ENCODE peak calls at places on chromosomes 11 and 22, in six cellular contexts. P, M, E, Q, R and A are unnamed samples.

GRCh38 chr11:36333468-36333867 is 37.4 kb downstream of the PRR5L start:
- DNase-seq in P (no peak), M (peak), E (no peak), Q (no peak), R (peak), A (no peak)

GRCh38 chr22:17523925-17524324 is 39.4 kb upstream of the SLC25A18 start:
- DNase-seq in P (no peak), M (no peak), E (no peak), Q (no peak), R (no peak), A (no peak)

GRCh38 chr22:19800306-19800705 is 39.7 kb downstream of the TBX1 start:
- DNase-seq in P (no peak), M (no peak), E (no peak), Q (no peak), R (no peak), A (no peak)

GRCh38 chr11:11391796-11392195 is 38.7 kb upstream of the CSNK2A3 start:
- DNase-seq in P (no peak), M (peak), E (peak), Q (no peak), R (peak), A (peak)

GRCh38 chr22:29385748-29386147 is 2.6 kb downstream of the AP1B1 start:
- DNase-seq in P (no peak), M (no peak), E (no peak), Q (no peak), R (no peak), A (no peak)

GRCh38 chr11:9250139-9250582 is 15.0 kb downstream of the DENND5A start:
- DNase-seq in P (no peak), M (peak), E (no peak), Q (no peak), R (no peak), A (no peak)

GRCh38 chr22:46381142-46381541 is 45.6 kb downstream of the TRMU start:
- DNase-seq in P (no peak), M (no peak), E (no peak), Q (no peak), R (peak), A (no peak)

GRCh38 chr11:75554258-75555022 is 7.6 kb upstream of the SERPINH1 start:
- DNase-seq in P (peak), M (peak), E (peak), Q (peak), R (peak), A (peak)

GRCh38 chr11:12232819-12233601 is 122.6 kb downstream of the MICAL2 start:
- DNase-seq in P (no peak), M (peak), E (peak), Q (no peak), R (peak), A (no peak)

GRCh38 chr11:84045146-84045545 is 759.0 kb upstream of the CCDC90B start:
- DNase-seq in P (no peak), M (no peak), E (no peak), Q (no peak), R (no peak), A (no peak)

GRCh38 chr11:76939219-76939631 is 78.5 kb downstream of the ACER3 start:
- DNase-seq in P (no peak), M (no peak), E (no peak), Q (no peak), R (peak), A (no peak)

GRCh38 chr11:65565624-65566453 is 4.4 kb upstream of the ZNRD2 start:
- DNase-seq in P (no peak), M (peak), E (no peak), Q (no peak), R (peak), A (no peak)

GRCh38 chr22:49976439-49977175 is 16.0 kb downstream of the PIM3 start:
- DNase-seq in P (no peak), M (no peak), E (no peak), Q (no peak), R (no peak), A (peak)

GRCh38 chr11:11513438-11513837 is 108.4 kb downstream of the GALNT18 start:
- DNase-seq in P (no peak), M (no peak), E (no peak), Q (no peak), R (no peak), A (no peak)

GRCh38 chr22:47196881-47197701 is 434.6 kb downstream of the TBC1D22A start:
- DNase-seq in P (no peak), M (no peak), E (no peak), Q (no peak), R (no peak), A (no peak)

GRCh38 chr11:28674432-28675076 is 566.4 kb downstream of the METTL15 start:
- DNase-seq in P (no peak), M (peak), E (peak), Q (no peak), R (peak), A (no peak)

GRCh38 chr11:47714554-47715081 is 551 bp downstream of the AGBL2 start:
- DNase-seq in P (no peak), M (peak), E (no peak), Q (no peak), R (no peak), A (no peak)

GRCh38 chr11:122157540-122158173 is 41.6 kb upstream of the BLID start:
- DNase-seq in P (no peak), M (no peak), E (no peak), Q (no peak), R (no peak), A (no peak)

GRCh38 chr11:62217191-62217748 is 8.8 kb downstream of the SCGB2A1 start:
- DNase-seq in P (no peak), M (peak), E (no peak), Q (no peak), R (no peak), A (no peak)

GRCh38 chr22:22787805-22788459 is 99.7 kb upstream of the IGLL5 start:
- DNase-seq in P (peak), M (peak), E (peak), Q (no peak), R (peak), A (no peak)

GRCh38 chr11:35418282-35418846 is 994 bp downstream of the SLC1A2 start:
- DNase-seq in P (no peak), M (no peak), E (no peak), Q (no peak), R (no peak), A (no peak)

GRCh38 chr11:124961972-124962609 is 8.1 kb downstream of the CCDC15 start:
- DNase-seq in P (no peak), M (peak), E (peak), Q (no peak), R (peak), A (no peak)

GRCh38 chr11:104256525-104256924 is 92.6 kb upstream of the PDGFD start:
- DNase-seq in P (no peak), M (peak), E (no peak), Q (no peak), R (peak), A (no peak)

GRCh38 chr22:20661473-20661872 is 112.4 kb upstream of the SERPIND1 start:
- DNase-seq in P (no peak), M (no peak), E (no peak), Q (no peak), R (no peak), A (no peak)

GRCh38 chr22:21942407-21942895 is 10.2 kb downstream of the PPM1F start:
- DNase-seq in P (peak), M (peak), E (peak), Q (peak), R (peak), A (no peak)

GRCh38 chr11:66100272-66101037 is 30.4 kb downstream of the PACS1 start:
- DNase-seq in P (peak), M (peak), E (no peak), Q (peak), R (no peak), A (no peak)

GRCh38 chr11:75667831-75668507 is 869 bp downstream of the MAP6 start:
- DNase-seq in P (peak), M (peak), E (no peak), Q (no peak), R (peak), A (no peak)

GRCh38 chr22:36360011-36360410 is 27.8 kb downstream of the MYH9 start:
- DNase-seq in P (no peak), M (no peak), E (no peak), Q (no peak), R (no peak), A (no peak)

GRCh38 chr11:27347949-27348879 is 14.8 kb downstream of the CCDC34 start:
- DNase-seq in P (no peak), M (no peak), E (no peak), Q (no peak), R (no peak), A (no peak)

GRCh38 chr11:62445314-62445740 is 26.5 kb downstream of the SCGB1A1 start:
- DNase-seq in P (peak), M (peak), E (no peak), Q (no peak), R (peak), A (no peak)

GRCh38 chr11:104254347-104254746 is 90.4 kb upstream of the PDGFD start:
- DNase-seq in P (no peak), M (peak), E (peak), Q (no peak), R (no peak), A (no peak)

GRCh38 chr11:73195191-73196007 is 22.7 kb upstream of the P2RY2 start:
- DNase-seq in P (no peak), M (no peak), E (no peak), Q (no peak), R (no peak), A (no peak)

GRCh38 chr22:25966448-25966913 is 202.8 kb upstream of the SEZ6L start:
- DNase-seq in P (no peak), M (no peak), E (no peak), Q (no peak), R (no peak), A (no peak)

GRCh38 chr22:22914726-22915669 is 27.4 kb downstream of the IGLL5 start:
- DNase-seq in P (no peak), M (no peak), E (no peak), Q (no peak), R (no peak), A (no peak)

DNA sequence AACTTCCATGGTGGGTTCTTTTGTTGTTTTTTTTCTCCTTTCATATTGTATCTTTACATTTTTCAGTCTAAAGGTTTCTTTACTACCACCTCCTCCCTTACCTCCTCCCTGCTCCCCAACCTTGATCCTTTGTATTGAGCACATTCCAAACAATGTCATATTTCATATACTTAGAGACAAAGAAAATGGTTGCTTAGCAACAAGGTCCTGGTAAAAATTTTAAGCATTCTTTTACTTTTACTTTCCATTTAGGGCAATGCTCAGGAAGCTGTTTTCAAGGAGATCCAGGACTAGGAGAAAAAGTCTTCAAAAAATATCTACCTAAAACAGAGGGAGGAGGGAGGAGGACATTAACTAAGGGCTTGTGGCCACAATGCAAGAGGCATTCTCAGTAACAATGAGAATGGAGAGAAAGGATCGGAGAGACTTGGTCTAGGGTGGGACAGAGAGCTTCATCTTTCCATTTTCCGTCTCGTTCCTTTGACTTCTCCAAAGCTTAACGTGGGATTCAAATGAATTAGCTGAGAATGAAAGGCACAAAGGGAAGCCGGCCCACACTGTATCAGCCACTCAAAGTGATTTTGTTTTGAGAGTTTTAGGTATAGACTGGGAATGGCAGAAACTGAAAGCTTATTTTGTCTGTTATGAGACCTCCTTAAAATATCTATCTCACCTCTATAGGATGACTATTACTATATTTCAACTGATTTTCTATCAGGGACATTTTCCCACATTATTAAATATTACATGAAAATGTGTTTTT is 455.8 kb downstream of the RAB38 start:
- DNase-seq in P (no peak), M (peak), E (no peak), Q (no peak), R (no peak), A (no peak)
- H3K4me3 ChIP-seq in P (no peak), M (no peak), E (no peak), Q (no peak), R (no peak), A (no peak)

DNA sequence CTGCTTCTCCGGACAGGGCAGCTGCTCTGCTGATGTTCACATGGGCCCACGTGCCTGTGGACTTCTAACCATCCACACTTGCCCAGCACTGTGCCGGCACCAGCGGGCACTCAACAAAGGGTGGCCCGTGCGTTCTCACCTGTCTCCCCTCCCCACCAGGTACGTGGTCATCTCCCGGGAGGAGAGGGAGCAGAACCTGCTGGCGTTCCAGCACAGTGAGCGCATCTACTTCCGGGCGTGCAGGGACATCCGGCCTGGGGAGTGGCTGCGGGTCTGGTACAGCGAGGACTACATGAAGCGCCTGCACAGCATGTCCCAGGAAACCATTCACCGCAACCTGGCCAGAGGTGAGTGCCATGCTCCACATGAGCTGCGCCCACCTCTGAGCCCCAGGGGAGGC is 66.7 kb downstream of the SYT13 start:
- DNase-seq in P (no peak), M (no peak), E (no peak), Q (no peak), R (no peak), A (no peak)
- H3K4me3 ChIP-seq in P (no peak), M (no peak), E (no peak), Q (no peak), R (no peak), A (no peak)

GRCh38 chr22:43002198-43002577 is 12.8 kb downstream of the PACSIN2 start:
- DNase-seq in P (no peak), M (peak), E (no peak), Q (no peak), R (peak), A (no peak)
- H3K4me3 ChIP-seq in P (no peak), M (peak), E (peak), Q (no peak), R (no peak), A (peak)

GRCh38 chr22:24467340-24467739 is 27.8 kb upstream of the UPB1 start:
- DNase-seq in P (no peak), M (no peak), E (no peak), Q (no peak), R (no peak), A (no peak)
- H3K4me3 ChIP-seq in P (peak), M (no peak), E (no peak), Q (no peak), R (no peak), A (no peak)

GRCh38 chr11:100638648-100639047 is 48.4 kb upstream of the ARHGAP42 start:
- DNase-seq in P (no peak), M (peak), E (no peak), Q (no peak), R (no peak), A (no peak)
- H3K4me3 ChIP-seq in P (no peak), M (no peak), E (no peak), Q (no peak), R (no peak), A (no peak)

DNA sequence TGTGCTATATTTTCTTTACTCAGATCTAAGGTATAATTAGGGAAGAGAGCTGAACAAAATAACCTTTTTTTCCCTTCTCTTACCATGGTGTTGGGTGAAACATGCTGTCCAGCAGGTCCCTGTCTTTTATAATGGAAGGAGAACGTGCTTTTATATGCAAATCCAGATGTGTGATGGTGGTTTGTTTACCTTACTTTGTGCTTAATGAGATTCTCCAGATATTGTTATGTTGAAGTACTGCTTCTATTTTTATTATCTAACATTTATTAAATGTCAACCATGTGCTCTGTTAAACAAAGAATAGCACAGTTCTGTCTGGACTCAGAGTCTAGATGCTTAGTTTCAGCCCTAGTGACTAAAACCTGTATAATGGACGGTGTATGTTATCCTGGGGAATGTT is 10.1 kb upstream of the GRIK4 start:
- DNase-seq in P (no peak), M (no peak), E (no peak), Q (no peak), R (no peak), A (no peak)
- H3K4me3 ChIP-seq in P (no peak), M (no peak), E (no peak), Q (no peak), R (no peak), A (no peak)

GRCh38 chr22:38214248-38215056 is 12.7 kb downstream of the MAFF start:
- DNase-seq in P (peak), M (peak), E (no peak), Q (no peak), R (peak), A (no peak)
- H3K4me3 ChIP-seq in P (peak), M (no peak), E (peak), Q (no peak), R (no peak), A (peak)

GRCh38 chr11:110130642-110131238 is 37.5 kb downstream of the ZC3H12C start:
- DNase-seq in P (no peak), M (peak), E (no peak), Q (no peak), R (peak), A (no peak)

GRCh38 chr11:110128161-110128560 is 35.0 kb downstream of the ZC3H12C start:
- DNase-seq in P (no peak), M (peak), E (peak), Q (no peak), R (peak), A (no peak)

GRCh38 chr11:110131386-110132123 is 38.4 kb downstream of the ZC3H12C start:
- DNase-seq in P (no peak), M (no peak), E (no peak), Q (no peak), R (no peak), A (no peak)

GRCh38 chr11:110134120-110134519 is 40.9 kb downstream of the ZC3H12C start:
- DNase-seq in P (no peak), M (peak), E (no peak), Q (no peak), R (no peak), A (no peak)

GRCh38 chr11:110133182-110133581 is 40.0 kb downstream of the ZC3H12C start:
- DNase-seq in P (no peak), M (no peak), E (no peak), Q (no peak), R (no peak), A (no peak)
- H3K4me3 ChIP-seq in P (no peak), M (no peak), E (no peak), Q (no peak), R (no peak), A (no peak)